ENCODE peak calls at places on chromosome 15, in four cellular contexts. D is CD8-positive, alpha-beta memory T cell; V is right cardiac atrium; A is spleen. I is an unnamed sample.

GRCh38 chr15:88438181-88438580 is 29.0 kb downstream of the MRPL46 start:
- DNase-seq in A (no peak), V (no peak), D (no peak), I (no peak)

GRCh38 chr15:99129644-99130043 is 24.8 kb downstream of the SYNM start:
- DNase-seq in V (no peak), A (no peak), D (no peak), I (no peak)

GRCh38 chr15:81315452-81316203 is 8.3 kb downstream of the STARD5 start:
- DNase-seq in V (no peak), D (peak; percentile 31), A (peak; percentile 78), I (no peak)

GRCh38 chr15:63554337-63554927 is 42.8 kb upstream of the FBXL22 start:
- DNase-seq in A (no peak), V (no peak), D (no peak), I (no peak)

GRCh38 chr15:69996321-69996720 is 101.4 kb downstream of the TLE3 start:
- DNase-seq in V (no peak), A (peak; percentile 59), D (no peak), I (no peak)

GRCh38 chr15:33565099-33565498 is 254.3 kb downstream of the RYR3 start:
- DNase-seq in D (no peak), A (no peak), V (no peak), I (no peak)

GRCh38 chr15:85000189-85000864 is 18.7 kb downstream of the PDE8A start:
- DNase-seq in A (no peak), V (no peak), D (no peak), I (no peak)

GRCh38 chr15:68259883-68260282 is 17.7 kb upstream of the FEM1B start:
- DNase-seq in A (no peak), D (no peak), V (no peak), I (no peak)

GRCh38 chr15:69357773-69358765 is 56.1 kb upstream of the KIF23 start:
- DNase-seq in D (no peak), A (no peak), V (no peak), I (no peak)

GRCh38 chr15:78944202-78944625 is 632 bp downstream of the CTSH start:
- DNase-seq in A (peak; percentile 80), D (no peak), V (peak; percentile 60), I (no peak)

GRCh38 chr15:65184305-65184943 is 718 bp downstream of the CLPX start:
- DNase-seq in A (peak; percentile 91), V (peak; percentile 85), D (peak; percentile 6), I (no peak)

GRCh38 chr15:89138999-89139612 is 50.9 kb downstream of the ABHD2 start:
- DNase-seq in A (no peak), V (no peak), D (no peak), I (no peak)

GRCh38 chr15:50148362-50148963 is 29.4 kb upstream of the ATP8B4 start:
- DNase-seq in D (no peak), V (no peak), A (no peak), I (no peak)

GRCh38 chr15:98596885-98597343 is 51.4 kb upstream of the IGF1R start:
- DNase-seq in V (no peak), A (no peak), D (no peak), I (no peak)

GRCh38 chr15:87871130-87871737 is 385.3 kb downstream of the NTRK3 start:
- DNase-seq in V (no peak), D (no peak), A (no peak), I (no peak)

GRCh38 chr15:90047956-90048575 is 46.9 kb downstream of the ZNF710 start:
- DNase-seq in D (no peak), A (no peak), V (peak; percentile 26), I (no peak)

GRCh38 chr15:63824570-63824969 is 9.2 kb downstream of the HERC1 start:
- DNase-seq in D (no peak), A (no peak), V (no peak), I (no peak)

GRCh38 chr15:64693134-64693533 is 82.3 kb downstream of the RBPMS2 start:
- DNase-seq in V (peak; percentile 75), D (no peak), A (peak; percentile 70), I (no peak)

GRCh38 chr15:87986786-87987185 is 269.8 kb downstream of the NTRK3 start:
- DNase-seq in D (no peak), A (no peak), V (no peak), I (no peak)

GRCh38 chr15:88636039-88636438 is 2.8 kb upstream of the ISG20 start:
- DNase-seq in A (peak; percentile 88), V (no peak), D (peak; percentile 66), I (no peak)

GRCh38 chr15:64216722-64217428 is 54.1 kb upstream of the PPIB start:
- DNase-seq in D (no peak), A (no peak), V (peak; percentile 77), I (no peak)

GRCh38 chr15:40282870-40283614 is at the start of gene ANKRD63:
- DNase-seq in A (peak; percentile 86), V (peak; percentile 79), D (no peak), I (no peak)

DNA sequence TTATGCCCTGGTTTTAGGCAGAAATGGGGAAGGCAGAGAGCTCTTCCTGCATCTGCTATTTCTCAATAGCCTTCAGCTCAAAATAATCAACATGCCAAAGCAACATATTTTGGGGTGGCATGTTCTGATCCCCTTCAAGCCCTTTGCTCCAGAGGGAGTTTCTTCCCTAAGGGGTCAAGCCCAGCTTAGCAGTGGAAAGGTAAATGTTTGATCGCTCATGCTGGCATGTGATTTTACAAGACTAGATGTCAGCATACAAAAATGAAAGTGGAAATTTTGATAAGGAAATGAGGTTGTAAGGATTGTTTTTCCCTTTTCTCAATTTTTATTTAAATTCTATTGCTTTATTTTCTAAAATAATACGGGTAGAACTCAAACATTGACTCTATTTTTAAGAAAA is 55.3 kb upstream of the NR2E3 start:
- DNase-seq in D (no peak), V (no peak), A (no peak), I (no peak)
- H3K27me3 ChIP-seq in D (no peaks in the 10 kb centered on the region), V (no peaks in the 10 kb centered on the region), A (no peaks in the 10 kb centered on the region), I (no peaks in the 10 kb centered on the region)

GRCh38 chr15:51203797-51204196 is 109.1 kb upstream of the TNFAIP8L3 start:
- DNase-seq in A (no peak), D (no peak), V (no peak), I (no peak)

GRCh38 chr15:51198701-51199253 is 104.1 kb upstream of the TNFAIP8L3 start:
- DNase-seq in V (no peak), A (no peak), D (no peak), I (no peak)

GRCh38 chr15:51202783-51203182 is 108.1 kb upstream of the TNFAIP8L3 start:
- DNase-seq in A (no peak), V (no peak), D (no peak), I (no peak)

GRCh38 chr15:51199541-51199940 is 104.8 kb upstream of the TNFAIP8L3 start:
- DNase-seq in D (no peak), V (no peak), A (no peak), I (no peak)

GRCh38 chr15:51200791-51201190 is 106.1 kb upstream of the TNFAIP8L3 start:
- DNase-seq in A (no peak), D (no peak), V (no peak), I (no peak)
- H3K27me3 ChIP-seq in A (peaks cover 7% of the 10 kb centered on the region), D (no peaks in the 10 kb centered on the region), V (no peaks in the 10 kb centered on the region), I (no peaks in the 10 kb centered on the region)

DNA sequence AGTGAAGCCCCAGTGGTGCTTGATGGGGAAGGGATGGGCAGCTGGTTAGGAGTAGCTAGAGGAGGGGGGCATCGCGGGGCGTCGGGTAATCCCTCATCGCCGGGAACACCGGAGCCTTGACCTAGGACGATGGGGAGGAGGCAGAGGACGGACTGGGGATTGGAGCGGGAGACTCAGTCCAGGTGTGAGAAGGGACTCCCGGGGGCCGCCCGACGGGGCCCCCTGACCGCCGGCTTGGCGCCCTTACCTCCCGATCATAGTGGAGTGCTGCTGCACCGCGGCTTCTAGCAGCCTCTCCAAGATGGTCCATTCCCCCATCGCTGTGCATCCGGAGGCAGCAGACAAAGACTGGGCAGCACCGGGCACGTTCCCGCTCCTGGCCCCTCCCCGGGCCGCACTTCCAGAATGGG is 622 bp downstream of the GJD2 start:
- DNase-seq in V (peak; percentile 38), A (no peak), D (no peak), I (no peak)
- H3K27me3 ChIP-seq in V (no peaks in the 10 kb centered on the region), A (peaks cover 49% of the 10 kb centered on the region), D (peaks cover 10% of the 10 kb centered on the region), I (peaks cover 6% of the 10 kb centered on the region)

GRCh38 chr15:77853008-77853328 is 220.3 kb upstream of the LINGO1 start:
- DNase-seq in A (no peak), D (no peak), V (no peak), I (no peak)
- H3K27me3 ChIP-seq in A (peaks cover 4% of the 10 kb centered on the region), D (no peaks in the 10 kb centered on the region), V (no peaks in the 10 kb centered on the region), I (no peaks in the 10 kb centered on the region)

DNA sequence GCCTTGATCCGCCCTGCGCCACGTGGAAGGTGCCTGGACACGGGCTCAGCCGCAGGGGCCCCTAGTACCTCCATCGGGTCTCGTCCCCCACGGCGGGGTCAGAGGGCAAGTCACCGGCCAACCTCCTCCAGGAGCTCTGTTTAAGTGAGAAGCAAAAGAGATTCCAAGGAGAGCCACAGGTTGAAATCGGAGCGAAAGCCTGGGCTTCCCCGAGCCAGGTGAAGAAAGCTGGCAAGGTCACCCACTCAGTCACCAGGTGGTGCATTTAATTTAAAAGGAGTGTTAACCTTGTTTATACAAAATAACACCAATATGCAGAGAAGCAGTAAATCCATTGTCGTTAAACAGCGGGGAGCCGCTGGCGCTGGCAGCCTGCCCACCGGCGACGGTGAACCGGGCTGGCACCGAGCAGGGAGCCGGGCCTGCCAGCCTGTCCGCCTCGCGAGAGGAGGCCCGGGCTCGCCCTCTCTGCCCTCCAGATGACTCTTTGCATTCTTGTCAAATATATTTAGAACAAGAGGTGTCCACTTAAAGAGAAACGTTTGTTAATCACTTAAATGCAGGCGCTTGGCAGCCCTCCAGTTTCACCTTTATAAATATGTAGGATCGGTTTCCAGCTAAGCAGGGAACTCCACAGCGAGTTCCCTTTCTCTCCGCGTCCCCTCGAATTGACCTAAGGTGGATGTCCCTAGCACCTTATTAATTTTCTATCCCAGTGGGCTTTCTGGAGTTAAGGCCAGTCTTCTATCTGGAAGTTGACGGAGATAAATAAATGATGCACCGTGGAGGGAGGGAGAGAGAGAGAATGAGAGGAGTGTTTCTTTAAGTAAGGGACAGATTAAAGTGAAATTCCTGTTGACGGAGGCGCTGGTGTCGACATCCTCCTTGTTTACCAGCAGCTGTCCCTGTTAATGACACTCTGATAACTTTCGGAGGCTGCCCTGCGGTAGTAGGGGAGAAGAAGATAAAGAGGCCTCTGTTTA is 277.2 kb upstream of the NR2F2 start:
- DNase-seq in A (peak; percentile 78), D (no peak), V (peak; percentile 87), I (no peak)
- H3K27me3 ChIP-seq in A (peaks cover 12% of the 10 kb centered on the region), D (peaks cover 11% of the 10 kb centered on the region), V (no peaks in the 10 kb centered on the region), I (no peaks in the 10 kb centered on the region)

DNA sequence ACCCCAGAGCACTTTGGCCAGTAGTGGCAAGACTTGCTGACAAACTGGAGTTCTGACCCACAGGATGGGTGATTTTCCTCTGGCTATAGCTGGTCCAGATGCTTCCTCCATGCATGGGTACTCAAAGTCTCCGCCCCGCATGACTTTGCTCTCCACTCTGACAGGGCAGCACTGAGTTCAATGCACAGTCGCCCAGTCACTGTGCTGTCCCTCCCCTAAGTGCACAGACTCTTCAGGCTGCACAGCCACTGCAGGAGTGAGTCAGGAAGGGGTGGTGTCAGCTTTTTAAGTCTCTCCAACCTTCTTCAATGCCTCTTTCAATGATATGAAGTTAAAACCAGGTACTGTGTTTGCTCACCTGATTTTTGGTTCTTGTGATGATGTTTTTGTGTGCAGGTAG is 17.8 kb downstream of the TEX9 start:
- DNase-seq in D (no peak), A (no peak), V (no peak), I (no peak)
- H3K27me3 ChIP-seq in D (no peaks in the 10 kb centered on the region), A (no peaks in the 10 kb centered on the region), V (no peaks in the 10 kb centered on the region), I (no peaks in the 10 kb centered on the region)

I was measured in vagina.